ENCODE peak calls at places on chromosomes 6 and 20, in four cellular contexts. P is IMR-90, B is A549, D is K562. G is an unnamed sample.

GRCh38 chr6:30060982-30061765 is at the start of gene POLR1H:
- DNase-seq in D (peak), P (peak), B (peak), G (peak)

GRCh38 chr20:32678948-32679347 is 5.2 kb upstream of the C20orf203 start:
- DNase-seq in D (no peak), P (peak), B (no peak), G (no peak)

GRCh38 chr6:108250240-108250866 is 10.5 kb downstream of the SNX3 start:
- DNase-seq in B (peak), D (peak), P (peak), G (no peak)

GRCh38 chr20:61908057-61909026 is 157.3 kb downstream of the TAF4 start:
- DNase-seq in D (no peak), B (no peak), P (no peak), G (no peak)

GRCh38 chr20:11210611-11211010 is 536.8 kb upstream of the JAG1 start:
- DNase-seq in D (no peak), B (no peak), P (no peak), G (no peak)

GRCh38 chr6:15089569-15090144 is 156.2 kb upstream of the JARID2 start:
- DNase-seq in B (no peak), D (no peak), P (no peak), G (no peak)

GRCh38 chr6:142697912-142698311 is 247.1 kb downstream of the HIVEP2 start:
- DNase-seq in B (no peak), D (no peak), P (no peak), G (no peak)

GRCh38 chr6:20879526-20879925 is 345.3 kb downstream of the CDKAL1 start:
- DNase-seq in D (no peak), P (no peak), B (no peak), G (peak)

GRCh38 chr6:37654727-37655500 is 42.8 kb downstream of the MDGA1 start:
- DNase-seq in P (no peak), B (no peak), D (no peak), G (no peak)

GRCh38 chr6:162962093-162962492 is 234.3 kb downstream of the PACRG start:
- DNase-seq in D (no peak), P (peak), B (no peak), G (no peak)

GRCh38 chr6:97394160-97394748 is 111.2 kb upstream of the MMS22L start:
- DNase-seq in B (peak), P (peak), D (peak), G (peak)

GRCh38 chr20:2088904-2089303 is 12.7 kb upstream of the STK35 start:
- DNase-seq in D (no peak), B (no peak), P (no peak), G (no peak)

GRCh38 chr6:70310063-70310694 is 7.3 kb upstream of the COL9A1 start:
- DNase-seq in B (peak), P (peak), D (peak), G (peak)

GRCh38 chr6:90098637-90099036 is 198.0 kb downstream of the BACH2 start:
- DNase-seq in D (no peak), B (no peak), P (no peak), G (no peak)

GRCh38 chr20:58772786-58773185 is 77.9 kb downstream of the GNAS-AS1 start:
- DNase-seq in P (no peak), D (no peak), B (no peak), G (no peak)

GRCh38 chr20:57092900-57093238 is 173.6 kb downstream of the BMP7 start:
- DNase-seq in P (no peak), B (no peak), D (no peak), G (no peak)

GRCh38 chr20:13344671-13345070 is 123.6 kb downstream of the ISM1 start:
- DNase-seq in D (no peak), P (no peak), B (no peak), G (no peak)

GRCh38 chr6:140736227-140736626 is 1361.8 kb upstream of the CITED2 start:
- DNase-seq in B (no peak), D (no peak), P (no peak), G (no peak)

GRCh38 chr6:129645371-129646139 is 64.4 kb downstream of the ARHGAP18 start:
- DNase-seq in D (no peak), P (no peak), B (peak), G (peak)

GRCh38 chr6:36769676-36770499 is 69.4 kb downstream of the CPNE5 start:
- DNase-seq in D (peak), B (no peak), P (peak), G (no peak)

GRCh38 chr20:43911066-43911465 is 3.6 kb upstream of the TOX2 start:
- DNase-seq in D (no peak), P (peak), B (peak), G (no peak)

GRCh38 chr6:83467620-83468036 is 36.8 kb upstream of the ME1 start:
- DNase-seq in B (no peak), P (no peak), D (peak), G (no peak)

GRCh38 chr20:23823621-23824324 is 2.8 kb downstream of the CST2 start:
- DNase-seq in D (no peak), P (no peak), B (no peak), G (no peak)

GRCh38 chr20:48621256-48622078 is 206.3 kb downstream of the PREX1 start:
- DNase-seq in P (peak), B (peak), D (peak), G (no peak)

GRCh38 chr20:50344232-50345071 is 153.8 kb downstream of the CEBPB start:
- DNase-seq in D (peak), B (peak), P (no peak), G (peak)

GRCh38 chr6:18343741-18344140 is 43.4 kb upstream of the RNF144B start:
- DNase-seq in P (peak), D (no peak), B (peak), G (no peak)

GRCh38 chr6:30926644-30927043 is 5.3 kb downstream of the SFTA2 start:
- DNase-seq in P (no peak), D (no peak), B (peak), G (no peak)

GRCh38 chr6:12802440-12802839 is 85.9 kb downstream of the PHACTR1 start:
- DNase-seq in P (no peak), D (no peak), B (no peak), G (no peak)

GRCh38 chr20:35871311-35871771 is 83.0 kb downstream of the SCAND1 start:
- DNase-seq in B (peak), P (peak), D (peak), G (no peak)

GRCh38 chr20:32527447-32528055 is 57.6 kb downstream of the NOL4L start:
- DNase-seq in D (no peak), P (no peak), B (no peak), G (no peak)

GRCh38 chr6:52162940-52163908 is 23.0 kb upstream of the IL17A start:
- DNase-seq in B (peak), D (peak), P (peak), G (peak)

GRCh38 chr6:166925141-166925996 is 31.0 kb downstream of the RNASET2 start:
- DNase-seq in D (no peak), B (no peak), P (no peak), G (no peak)

GRCh38 chr6:132418566-132418965 is 17.3 kb upstream of the MOXD1 start:
- DNase-seq in P (no peak), B (no peak), D (no peak), G (no peak)
- TF ChIP-seq RFX5 in P (no peak), B (no peak), D (no peak), G (no peak)

GRCh38 chr6:4250645-4251044 is 115.3 kb upstream of the ECI2 start:
- DNase-seq in B (no peak), D (no peak), P (no peak), G (no peak)
- TF ChIP-seq RFX5 in B (no peak), D (no peak), P (no peak), G (no peak)

DNA sequence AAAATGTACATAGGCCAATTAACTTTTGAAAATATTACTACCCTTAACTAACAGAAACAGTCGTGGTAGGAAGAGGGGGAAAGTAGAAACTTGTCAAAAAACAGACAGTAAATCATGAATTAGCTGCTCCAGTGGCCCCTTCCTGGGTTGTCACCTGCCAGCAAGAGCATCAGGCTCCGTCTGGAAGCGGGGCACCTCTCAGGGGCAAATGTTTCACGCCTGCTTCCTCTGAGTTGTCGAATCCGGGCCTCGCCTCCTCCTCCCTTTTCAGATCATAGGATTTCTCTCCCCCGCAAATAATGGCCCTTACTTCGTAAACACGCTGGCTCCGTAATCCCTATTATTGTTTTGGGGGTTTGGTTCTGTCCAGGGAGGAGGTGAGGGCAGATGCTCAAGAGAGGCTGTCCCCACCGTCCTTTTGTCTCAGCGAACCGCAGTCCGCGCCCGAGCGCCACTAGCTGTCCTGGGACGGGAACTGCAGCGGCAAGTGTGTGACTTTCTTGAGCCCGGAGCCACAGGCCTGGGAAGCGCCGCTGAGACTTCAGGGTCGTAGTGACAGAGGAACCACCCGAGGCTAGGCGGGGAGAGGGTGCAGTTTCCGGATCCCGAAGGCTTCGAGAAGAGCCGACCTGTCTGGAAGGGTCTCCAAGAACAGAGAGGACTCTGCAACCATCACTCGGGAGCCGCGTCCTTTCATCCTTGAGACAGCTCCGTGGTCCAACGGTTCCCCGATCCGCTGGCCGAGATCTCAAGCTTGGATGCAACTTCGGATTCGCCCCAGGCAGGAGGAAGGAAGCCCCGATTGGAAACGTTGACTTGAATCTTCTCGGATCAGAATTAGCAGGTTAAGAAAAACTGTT is 214.5 kb upstream of the ZNF184 start:
- DNase-seq in B (peak), D (peak), P (peak), G (peak)
- TF ChIP-seq RFX5 in B (no peak), D (no peak), P (no peak), G (no peak)

GRCh38 chr6:106894978-106895702 is 79.4 kb downstream of the CD24 start:
- DNase-seq in B (peak), P (peak), D (peak), G (peak)

GRCh38 chr6:106897580-106897979 is 76.9 kb downstream of the CD24 start:
- DNase-seq in D (no peak), P (no peak), B (no peak), G (peak)

GRCh38 chr6:106892186-106892585 is 82.3 kb downstream of the CD24 start:
- DNase-seq in D (no peak), P (no peak), B (no peak), G (no peak)

GRCh38 chr6:106899697-106900096 is 74.8 kb downstream of the CD24 start:
- DNase-seq in P (no peak), D (no peak), B (no peak), G (no peak)

DNA sequence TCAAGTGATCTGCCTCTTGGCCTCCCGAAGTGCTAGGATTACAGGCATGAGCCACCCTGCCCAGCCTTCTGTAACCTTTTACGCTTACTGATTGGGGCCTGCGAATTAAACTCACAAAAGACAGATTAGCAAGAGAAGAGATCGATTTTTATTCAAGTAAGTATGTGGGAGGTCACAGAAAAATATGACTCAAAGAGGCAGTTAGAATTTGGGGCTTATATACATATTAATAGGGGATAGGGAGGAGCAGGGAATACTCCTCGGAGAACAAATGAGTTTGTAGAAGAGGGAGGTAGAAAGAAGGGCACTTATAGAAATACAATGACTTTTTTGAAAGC is 78.9 kb downstream of the CD24 start:
- DNase-seq in P (no peak), D (no peak), B (no peak), G (no peak)
- TF ChIP-seq RFX5 in P (no peak), D (no peak), B (no peak), G (no peak)

GRCh38 chr6:157513004-157513603 is 132.1 kb downstream of the ZDHHC14 start:
- DNase-seq in D (peak), P (peak), B (no peak), G (peak)
- TF ChIP-seq RFX5 in D (no peak), P (no peak), B (no peak), G (no peak)

DNA sequence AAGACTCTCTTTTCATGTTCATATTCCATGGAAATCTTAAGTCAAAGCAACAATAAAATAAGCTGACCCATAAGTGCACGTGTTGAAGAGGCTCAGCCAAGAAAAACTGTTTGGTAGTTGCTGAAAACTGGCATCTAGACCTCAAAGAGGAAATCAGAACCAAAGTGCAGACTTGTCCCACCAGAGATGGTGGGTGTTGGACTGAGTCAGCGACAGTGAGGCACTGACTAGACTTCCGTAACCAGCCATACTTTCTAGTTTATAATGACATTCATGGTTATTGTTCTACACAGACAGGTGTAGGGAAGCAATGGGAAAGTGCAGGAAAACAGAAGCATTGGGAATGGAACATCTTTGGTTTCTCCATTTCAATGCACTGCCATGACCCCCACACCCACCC is 175.7 kb upstream of the AGPAT4 start:
- DNase-seq in P (no peak), D (no peak), B (no peak), G (no peak)
- TF ChIP-seq RFX5 in P (no peak), D (no peak), B (no peak), G (no peak)

GRCh38 chr6:210778-211177 is 81.5 kb upstream of the DUSP22 start:
- DNase-seq in P (no peak), D (no peak), B (no peak), G (no peak)

GRCh38 chr6:213284-213683 is 79.0 kb upstream of the DUSP22 start:
- DNase-seq in D (no peak), B (no peak), P (no peak), G (no peak)

GRCh38 chr6:209432-210103 is 82.7 kb upstream of the DUSP22 start:
- DNase-seq in D (peak), P (no peak), B (no peak), G (no peak)

GRCh38 chr6:210104-210456 is 82.2 kb upstream of the DUSP22 start:
- DNase-seq in P (no peak), B (no peak), D (no peak), G (no peak)

GRCh38 chr6:211856-212497 is 80.3 kb upstream of the DUSP22 start:
- DNase-seq in B (no peak), D (no peak), P (no peak), G (no peak)
- TF ChIP-seq RFX5 in B (no peak), D (no peak), P (no peak), G (no peak)

GRCh38 chr6:101454106-101454676 is 60.7 kb downstream of the GRIK2 start:
- DNase-seq in B (no peak), D (no peak), P (peak), G (no peak)
- TF ChIP-seq RFX5 in B (no peak), D (no peak), P (no peak), G (no peak)

GRCh38 chr6:41692735-41693134 is 42.7 kb downstream of the TFEB start:
- DNase-seq in P (no peak), B (no peak), D (no peak), G (no peak)
- TF ChIP-seq RFX5 in P (no peak), B (no peak), D (no peak), G (no peak)